ENCODE peak calls at places on chromosomes 16 and 17, in six cellular contexts. I, Q, Z, R, U and T are unnamed samples.

GRCh38 chr17:80866050-80866793 is 125.4 kb upstream of the CHMP6 start:
- DNase-seq in U (peak; percentile 57), Z (peak; percentile 45), R (peak; percentile 62), I (peak; percentile 49), Q (no peak), T (peak; percentile 66)

GRCh38 chr16:2751577-2752034 is 832 bp upstream of the SRRM2 start:
- DNase-seq in Z (peak; percentile 20), I (no peak), Q (no peak), U (no peak), R (no peak), T (no peak)

GRCh38 chr17:5800646-5801045 is 216.3 kb upstream of the NLRP1 start:
- DNase-seq in U (no peak), Z (no peak), I (no peak), R (no peak), Q (no peak), T (no peak)

GRCh38 chr16:49280022-49280741 is 1.5 kb downstream of the CBLN1 start:
- DNase-seq in Q (no peak), U (no peak), R (no peak), Z (no peak), I (no peak), T (no peak)

GRCh38 chr17:48718162-48718780 is 4.0 kb downstream of the PRAC1 start:
- DNase-seq in R (no peak), I (no peak), U (no peak), Q (no peak), Z (no peak), T (no peak)

GRCh38 chr16:19115148-19116021 is 1.6 kb downstream of the ITPRIPL2 start:
- DNase-seq in R (no peak), Z (no peak), I (no peak), Q (no peak), U (peak; percentile 39), T (no peak)

GRCh38 chr17:51260960-51261958 is 913 bp downstream of the UTP18 start:
- DNase-seq in Z (peak; percentile 40), I (peak; percentile 68), U (peak; percentile 73), Q (no peak), R (peak; percentile 74), T (no peak)

GRCh38 chr17:36544049-36544319 is 735 bp upstream of the GGNBP2 start:
- DNase-seq in I (peak; percentile 20), Q (no peak), Z (peak; percentile 55), U (peak; percentile 63), R (peak; percentile 47), T (peak; percentile 66)

GRCh38 chr17:1227917-1228751 is 42.1 kb upstream of the BHLHA9 start:
- DNase-seq in U (peak; percentile 64), Z (no peak), Q (no peak), R (no peak), I (peak; percentile 29), T (no peak)

GRCh38 chr16:76190480-76190879 is 86.7 kb upstream of the CNTNAP4 start:
- DNase-seq in I (no peak), Z (no peak), R (no peak), U (no peak), Q (no peak), T (no peak)

GRCh38 chr16:27363797-27364196 is 38.2 kb upstream of the IL21R start:
- DNase-seq in Q (no peak), Z (no peak), R (peak; percentile 84), U (peak; percentile 58), I (no peak), T (no peak)

GRCh38 chr16:22144520-22144919 is 17.8 kb upstream of the SDR42E2 start:
- DNase-seq in I (no peak), R (no peak), Z (no peak), U (no peak), Q (no peak), T (no peak)

GRCh38 chr17:52024296-52024870 is 134.1 kb downstream of the CA10 start:
- DNase-seq in I (no peak), Z (peak; percentile 32), U (no peak), Q (no peak), R (no peak), T (no peak)

GRCh38 chr16:12675852-12676251 is 127.8 kb downstream of the CPPED1 start:
- DNase-seq in R (no peak), Z (peak; percentile 81), U (no peak), Q (no peak), I (no peak), T (no peak)

GRCh38 chr16:87468550-87468949 is 24.3 kb downstream of the ZCCHC14 start:
- DNase-seq in Z (no peak), U (no peak), I (no peak), Q (no peak), R (no peak), T (no peak)

GRCh38 chr17:75231071-75231470 is 25.6 kb downstream of the NUP85 start:
- DNase-seq in U (no peak), I (no peak), R (no peak), Q (no peak), Z (no peak), T (no peak)
- H3K4me1 ChIP-seq in U (peaks cover 25% of the 10 kb centered on the region), I (no peaks in the 10 kb centered on the region), R (peaks cover 5% of the 10 kb centered on the region), Q (no peaks in the 10 kb centered on the region), Z (no peaks in the 10 kb centered on the region), T (no peaks in the 10 kb centered on the region)

GRCh38 chr17:63998050-63998720 is at the start of gene PRR29:
- DNase-seq in Z (peak; percentile 31), I (peak; percentile 72), R (peak; percentile 74), U (peak; percentile 76), Q (no peak), T (no peak)
- TF ChIP-seq CTCF in Z (no peak), I (no peak), R (no peak), U (no peak), Q (no peak), T (no peak)

GRCh38 chr17:66655861-66656260 is 179.1 kb upstream of the CACNG5 start:
- DNase-seq in Z (peak; percentile 84), I (no peak), U (no peak), R (no peak), Q (no peak), T (no peak)
- H3K4me1 ChIP-seq in Z (peaks cover 3% of the 10 kb centered on the region), I (no peaks in the 10 kb centered on the region), U (no peaks in the 10 kb centered on the region), R (no peaks in the 10 kb centered on the region), Q (no peaks in the 10 kb centered on the region), T (no peaks in the 10 kb centered on the region)

DNA sequence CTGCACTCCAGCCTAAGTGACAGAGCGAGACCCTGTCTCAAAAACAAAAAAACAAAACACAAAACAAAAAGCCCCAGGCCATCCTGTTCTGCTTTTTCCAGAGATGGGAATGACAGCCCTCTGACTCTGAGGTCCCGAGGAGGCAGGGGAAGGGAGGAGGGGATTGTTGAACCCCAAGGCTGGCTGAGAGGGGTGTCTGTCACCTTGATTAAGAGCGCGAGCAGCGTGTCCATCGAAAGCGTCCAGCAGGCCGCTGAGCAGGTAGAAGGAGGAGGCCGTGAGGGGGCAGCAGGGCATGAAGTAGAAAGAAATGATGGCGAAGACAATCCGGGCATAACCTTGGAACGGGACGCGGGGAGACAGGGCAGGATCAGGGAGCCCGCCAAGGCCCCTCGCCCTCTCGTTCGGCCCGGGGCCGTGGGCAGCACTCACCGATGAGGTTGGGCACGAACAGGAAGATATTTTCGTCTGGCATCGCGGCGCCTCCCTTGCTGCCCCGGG is 593 bp downstream of the CDIPT start:
- DNase-seq in I (peak; percentile 31), U (no peak), Z (no peak), R (peak; percentile 34), Q (no peak), T (no peak)
- TF ChIP-seq CTCF in I (no peak), U (no peak), Z (peak; percentile 20), R (no peak), Q (no peak), T (no peak)

GRCh38 chr16:70588565-70588964 is 57.8 kb upstream of the IL34 start:
- DNase-seq in Q (no peak), I (no peak), U (no peak), R (no peak), Z (peak; percentile 38), T (no peak)

GRCh38 chr16:70582280-70582978 is 58.8 kb downstream of the SF3B3 start:
- DNase-seq in I (no peak), Q (no peak), U (no peak), R (no peak), Z (no peak), T (no peak)

GRCh38 chr16:70589998-70590471 is 56.3 kb upstream of the IL34 start:
- DNase-seq in Z (peak; percentile 64), R (no peak), U (no peak), Q (no peak), I (peak; percentile 59), T (no peak)

GRCh38 chr16:70590722-70591438 is 55.5 kb upstream of the IL34 start:
- DNase-seq in Q (no peak), Z (no peak), U (no peak), I (no peak), R (no peak), T (no peak)

GRCh38 chr16:70586731-70587130 is 59.6 kb upstream of the IL34 start:
- DNase-seq in R (no peak), I (no peak), U (no peak), Z (no peak), Q (no peak), T (no peak)
- H3K4me1 ChIP-seq in R (peaks cover 26% of the 10 kb centered on the region), I (peaks cover 24% of the 10 kb centered on the region), U (peaks cover 5% of the 10 kb centered on the region), Z (no peaks in the 10 kb centered on the region), Q (peaks cover 40% of the 10 kb centered on the region), T (peaks cover 23% of the 10 kb centered on the region)

DNA sequence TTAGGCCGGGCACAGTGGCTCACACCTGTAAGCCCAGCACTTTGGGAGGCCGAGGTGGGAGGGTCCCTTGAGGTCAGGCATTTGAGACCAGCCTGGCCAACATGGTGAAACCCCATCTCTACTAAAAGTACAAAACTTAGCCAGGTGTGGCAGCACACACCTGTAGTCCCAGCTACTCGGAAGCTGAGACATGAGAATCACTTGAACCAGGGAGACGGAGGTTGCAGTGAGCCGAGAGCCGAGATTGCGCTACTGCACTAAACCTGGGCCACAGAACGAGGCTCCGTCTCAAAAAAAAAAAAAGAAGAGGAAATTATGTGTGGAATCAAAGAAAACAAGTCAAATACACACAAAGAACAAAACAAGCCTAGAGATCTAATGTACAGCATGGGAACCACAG is 16.1 kb upstream of the MPRIP start:
- DNase-seq in Q (no peak), U (no peak), I (no peak), Z (no peak), R (no peak), T (no peak)
- TF ChIP-seq CTCF in Q (no peak), U (no peak), I (no peak), Z (no peak), R (no peak), T (no peak)

GRCh38 chr17:57985675-57985974 is 2.4 kb downstream of the VEZF1 start:
- DNase-seq in U (no peak), I (no peak), R (no peak), Q (no peak), Z (peak; percentile 41), T (no peak)

GRCh38 chr17:57983446-57983845 is 4.6 kb downstream of the VEZF1 start:
- DNase-seq in U (no peak), Z (no peak), Q (no peak), R (no peak), I (no peak), T (no peak)

GRCh38 chr17:57984936-57985674 is 2.9 kb downstream of the VEZF1 start:
- DNase-seq in I (no peak), Q (no peak), Z (peak; percentile 24), R (no peak), U (no peak), T (no peak)

GRCh38 chr17:57982452-57983170 is 5.4 kb downstream of the VEZF1 start:
- DNase-seq in R (no peak), Q (no peak), U (no peak), Z (no peak), I (no peak), T (no peak)

GRCh38 chr17:57984226-57984890 is 3.7 kb downstream of the VEZF1 start:
- DNase-seq in U (no peak), Q (no peak), R (no peak), I (no peak), Z (peak; percentile 25), T (no peak)
- H3K4me1 ChIP-seq in U (peaks cover 69% of the 10 kb centered on the region), Q (peaks cover 60% of the 10 kb centered on the region), R (peaks cover 77% of the 10 kb centered on the region), I (peaks cover 69% of the 10 kb centered on the region), Z (peaks cover 37% of the 10 kb centered on the region), T (no peaks in the 10 kb centered on the region)